ENCODE peak calls at places on chromosomes 6 and 20, in five cellular contexts. One of them, this sample, is unnamed.

GRCh38 chr6:122049341-122049740 is 350.1 kb upstream of the HSF2 start:
- DNase-seq in IMR-90: peak; percentile 38
- DNase-seq in ovary: peak; percentile 49
- DNase-seq in PC-9: no peak
- DNase-seq in fibroblast of lung: peak; percentile 42
- DNase-seq in this sample: no peak

GRCh38 chr20:46698788-46699187 is 9.5 kb upstream of the TP53RK start:
- DNase-seq in PC-9: peak; percentile 26
- DNase-seq in IMR-90: no peak
- DNase-seq in ovary: no peak
- DNase-seq in fibroblast of lung: no peak
- DNase-seq in this sample: no peak

GRCh38 chr6:26389349-26389799 is 6.5 kb downstream of the BTN2A2 start:
- DNase-seq in ovary: no peak
- DNase-seq in PC-9: no peak
- DNase-seq in IMR-90: no peak
- DNase-seq in fibroblast of lung: no peak
- DNase-seq in this sample: no peak

GRCh38 chr20:19859444-19859843 is 101.4 kb downstream of the RIN2 start:
- DNase-seq in fibroblast of lung: no peak
- DNase-seq in IMR-90: no peak
- DNase-seq in ovary: no peak
- DNase-seq in PC-9: no peak
- DNase-seq in this sample: no peak

GRCh38 chr20:59148713-59149493 is 14.7 kb upstream of the ZNF831 start:
- DNase-seq in IMR-90: no peak
- DNase-seq in ovary: no peak
- DNase-seq in PC-9: no peak
- DNase-seq in fibroblast of lung: no peak
- DNase-seq in this sample: no peak

GRCh38 chr6:53483423-53484353 is 61.2 kb downstream of the GCLC start:
- DNase-seq in IMR-90: no peak
- DNase-seq in PC-9: no peak
- DNase-seq in fibroblast of lung: peak; percentile 27
- DNase-seq in ovary: no peak
- DNase-seq in this sample: no peak

GRCh38 chr6:28224131-28225055 is 682 bp upstream of the ZSCAN9 start:
- DNase-seq in fibroblast of lung: no peak
- DNase-seq in IMR-90: no peak
- DNase-seq in ovary: no peak
- DNase-seq in PC-9: no peak
- DNase-seq in this sample: no peak

GRCh38 chr20:16393297-16393696 is 180.0 kb downstream of the KIF16B start:
- DNase-seq in ovary: no peak
- DNase-seq in PC-9: no peak
- DNase-seq in fibroblast of lung: no peak
- DNase-seq in IMR-90: no peak
- DNase-seq in this sample: no peak

GRCh38 chr6:161439093-161439492 is 165.2 kb upstream of the AGPAT4 start:
- DNase-seq in IMR-90: peak; percentile 90
- DNase-seq in ovary: peak; percentile 63
- DNase-seq in fibroblast of lung: peak; percentile 94
- DNase-seq in PC-9: no peak
- DNase-seq in this sample: no peak

GRCh38 chr20:10447028-10447427 is 11.9 kb downstream of the SLX4IP start:
- DNase-seq in ovary: no peak
- DNase-seq in IMR-90: peak; percentile 84
- DNase-seq in fibroblast of lung: peak; percentile 89
- DNase-seq in PC-9: peak; percentile 52
- DNase-seq in this sample: no peak

DNA sequence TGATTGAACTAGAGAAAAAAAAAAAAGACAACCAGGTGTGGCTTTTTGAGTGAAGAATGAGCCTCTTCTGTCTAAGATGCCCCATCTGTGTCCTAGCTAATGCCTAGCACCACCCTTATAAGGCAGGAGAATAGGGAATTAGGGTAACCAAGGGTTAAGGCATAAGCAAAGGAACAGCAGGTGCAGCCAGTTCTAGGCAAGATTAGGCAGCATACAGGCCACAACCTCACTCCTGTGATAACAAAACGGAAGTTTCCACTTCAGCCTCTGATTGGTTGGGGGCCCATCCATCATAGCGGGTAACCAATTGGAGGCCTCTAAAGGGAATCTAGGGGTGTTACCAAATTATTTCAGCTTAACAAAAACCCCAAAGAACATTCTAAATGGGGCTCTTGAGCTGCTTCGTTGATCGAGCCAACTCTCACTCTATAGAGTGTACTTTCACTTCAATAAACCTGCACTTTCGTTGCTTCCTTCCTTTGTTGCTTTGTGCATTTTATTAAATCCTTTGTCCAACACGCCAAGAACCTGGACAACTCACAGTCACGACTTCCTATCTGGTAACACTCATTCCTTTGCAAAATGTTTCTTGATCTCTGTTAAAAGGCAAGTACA is 61.9 kb upstream of the TAGAP start:
- DNase-seq in PC-9: no peak
- DNase-seq in fibroblast of lung: peak; percentile 48
- DNase-seq in IMR-90: peak; percentile 40
- DNase-seq in ovary: peak; percentile 66
- DNase-seq in this sample: no peak
- H3K4me1 ChIP-seq in PC-9: no peaks in the 10 kb centered on the region
- H3K4me1 ChIP-seq in fibroblast of lung: no peaks in the 10 kb centered on the region
- H3K4me1 ChIP-seq in IMR-90: no peaks in the 10 kb centered on the region
- H3K4me1 ChIP-seq in ovary: no peaks in the 10 kb centered on the region
- H3K4me1 ChIP-seq in this sample: peaks cover 30% of the 10 kb centered on the region

GRCh38 chr6:136763255-136763654 is 29.0 kb downstream of the MAP3K5 start:
- DNase-seq in PC-9: no peak
- DNase-seq in IMR-90: no peak
- DNase-seq in ovary: no peak
- DNase-seq in fibroblast of lung: no peak
- DNase-seq in this sample: no peak

GRCh38 chr6:136762022-136762975 is 30.0 kb downstream of the MAP3K5 start:
- DNase-seq in IMR-90: no peak
- DNase-seq in ovary: no peak
- DNase-seq in fibroblast of lung: no peak
- DNase-seq in PC-9: no peak
- DNase-seq in this sample: no peak

GRCh38 chr6:136763716-136764521 is 28.4 kb downstream of the MAP3K5 start:
- DNase-seq in ovary: no peak
- DNase-seq in IMR-90: no peak
- DNase-seq in PC-9: no peak
- DNase-seq in fibroblast of lung: no peak
- DNase-seq in this sample: no peak

GRCh38 chr6:136766274-136766673 is 26.0 kb downstream of the MAP3K5 start:
- DNase-seq in fibroblast of lung: no peak
- DNase-seq in IMR-90: no peak
- DNase-seq in PC-9: no peak
- DNase-seq in ovary: no peak
- DNase-seq in this sample: no peak

DNA sequence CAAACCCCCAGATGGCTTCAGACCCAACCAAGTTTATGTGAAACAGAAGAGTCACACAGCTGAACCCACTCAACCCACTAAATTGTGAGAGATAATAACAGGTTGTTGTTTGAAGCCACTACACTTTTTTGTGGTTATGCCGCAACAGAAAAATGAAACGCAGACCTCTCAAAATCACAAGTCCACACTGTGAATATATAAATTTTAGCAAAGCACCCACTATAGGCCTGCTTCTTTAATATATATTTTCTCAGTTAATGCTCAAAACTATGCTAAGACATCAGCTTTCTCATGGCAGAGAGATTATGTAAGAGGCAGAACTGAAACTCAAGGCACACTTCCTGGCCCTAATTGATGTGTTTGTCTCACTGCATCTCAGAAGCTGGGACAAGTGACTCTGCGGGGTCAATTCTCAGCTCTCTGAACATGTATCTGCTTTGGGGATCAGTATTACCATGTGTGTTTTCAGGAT is 27.7 kb downstream of the MAP3K5 start:
- DNase-seq in PC-9: no peak
- DNase-seq in ovary: no peak
- DNase-seq in fibroblast of lung: no peak
- DNase-seq in IMR-90: no peak
- DNase-seq in this sample: no peak
- H3K4me1 ChIP-seq in PC-9: peaks cover 14% of the 10 kb centered on the region
- H3K4me1 ChIP-seq in ovary: peaks cover 34% of the 10 kb centered on the region
- H3K4me1 ChIP-seq in fibroblast of lung: peaks cover 12% of the 10 kb centered on the region
- H3K4me1 ChIP-seq in IMR-90: peaks cover 21% of the 10 kb centered on the region
- H3K4me1 ChIP-seq in this sample: peaks cover 18% of the 10 kb centered on the region

GRCh38 chr6:13463327-13463717 is 24.1 kb downstream of the GFOD1 start:
- DNase-seq in ovary: no peak
- DNase-seq in IMR-90: no peak
- DNase-seq in PC-9: no peak
- DNase-seq in fibroblast of lung: peak; percentile 59
- DNase-seq in this sample: no peak

GRCh38 chr6:13463941-13464340 is 23.5 kb downstream of the GFOD1 start:
- DNase-seq in PC-9: no peak
- DNase-seq in IMR-90: no peak
- DNase-seq in ovary: no peak
- DNase-seq in fibroblast of lung: peak; percentile 62
- DNase-seq in this sample: no peak

GRCh38 chr6:13461805-13462204 is 25.6 kb downstream of the GFOD1 start:
- DNase-seq in PC-9: peak; percentile 77
- DNase-seq in fibroblast of lung: peak; percentile 53
- DNase-seq in IMR-90: no peak
- DNase-seq in ovary: no peak
- DNase-seq in this sample: no peak

GRCh38 chr6:13461352-13461751 is 26.0 kb downstream of the GFOD1 start:
- DNase-seq in ovary: no peak
- DNase-seq in IMR-90: no peak
- DNase-seq in fibroblast of lung: no peak
- DNase-seq in PC-9: no peak
- DNase-seq in this sample: no peak

GRCh38 chr6:13462380-13463326 is 24.7 kb downstream of the GFOD1 start:
- DNase-seq in PC-9: no peak
- DNase-seq in fibroblast of lung: peak; percentile 66
- DNase-seq in ovary: no peak
- DNase-seq in IMR-90: no peak
- DNase-seq in this sample: no peak
- H3K4me1 ChIP-seq in PC-9: peaks cover 18% of the 10 kb centered on the region
- H3K4me1 ChIP-seq in fibroblast of lung: peaks cover 38% of the 10 kb centered on the region
- H3K4me1 ChIP-seq in ovary: no peaks in the 10 kb centered on the region
- H3K4me1 ChIP-seq in IMR-90: peaks cover 18% of the 10 kb centered on the region
- H3K4me1 ChIP-seq in this sample: peaks cover 18% of the 10 kb centered on the region

GRCh38 chr20:36092424-36093024 is 62.0 kb upstream of the EPB41L1 start:
- DNase-seq in fibroblast of lung: no peak
- DNase-seq in ovary: peak; percentile 50
- DNase-seq in PC-9: no peak
- DNase-seq in IMR-90: no peak
- DNase-seq in this sample: no peak

GRCh38 chr20:36093804-36094145 is 60.8 kb upstream of the EPB41L1 start:
- DNase-seq in PC-9: no peak
- DNase-seq in IMR-90: no peak
- DNase-seq in fibroblast of lung: no peak
- DNase-seq in ovary: no peak
- DNase-seq in this sample: no peak

GRCh38 chr20:36091561-36092423 is 62.7 kb upstream of the EPB41L1 start:
- DNase-seq in IMR-90: no peak
- DNase-seq in PC-9: no peak
- DNase-seq in ovary: peak; percentile 39
- DNase-seq in fibroblast of lung: no peak
- DNase-seq in this sample: no peak

GRCh38 chr20:36094497-36094896 is 60.0 kb upstream of the EPB41L1 start:
- DNase-seq in fibroblast of lung: peak; percentile 26
- DNase-seq in IMR-90: no peak
- DNase-seq in ovary: no peak
- DNase-seq in PC-9: no peak
- DNase-seq in this sample: no peak

DNA sequence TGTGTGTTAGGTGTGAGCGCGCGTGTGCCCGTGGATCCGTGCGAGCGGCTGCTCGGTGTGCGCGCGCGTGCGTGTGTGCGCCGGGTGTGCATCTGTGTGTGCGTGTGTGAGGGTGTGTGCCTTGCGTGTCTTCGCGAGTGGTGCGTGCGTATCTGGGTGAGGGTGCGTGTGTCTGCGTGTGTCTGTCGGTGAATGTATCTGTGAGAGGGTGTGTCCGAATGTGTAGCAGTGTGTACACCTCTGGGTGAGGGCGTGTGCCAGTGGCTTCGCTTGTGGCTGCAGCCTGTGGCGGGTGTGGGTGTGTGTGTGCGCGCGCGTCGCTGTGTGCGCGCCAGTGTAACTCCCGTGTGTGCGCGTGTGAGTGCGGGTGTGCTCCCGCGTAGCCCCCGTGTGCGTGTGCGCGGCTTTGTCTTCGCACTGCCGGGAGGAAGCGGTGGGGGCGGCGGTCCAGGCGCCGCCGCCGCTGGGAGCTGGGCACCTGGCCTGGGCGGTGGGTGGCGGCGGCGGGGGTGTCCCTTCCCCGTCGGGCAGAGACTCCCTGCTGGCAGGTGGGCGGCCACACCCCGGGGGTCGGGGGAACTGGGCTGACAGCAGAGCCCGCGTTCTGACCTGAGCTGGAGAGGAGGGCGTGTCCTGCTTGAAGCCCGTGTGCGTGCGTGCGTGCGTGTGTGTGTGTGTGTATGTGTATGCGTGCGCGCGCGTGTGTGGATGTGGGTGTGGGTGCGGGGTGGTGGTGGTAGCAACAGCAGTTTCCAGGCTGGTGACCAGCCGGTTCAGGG is 61.3 kb upstream of the EPB41L1 start:
- DNase-seq in fibroblast of lung: peak; percentile 18
- DNase-seq in IMR-90: no peak
- DNase-seq in PC-9: no peak
- DNase-seq in ovary: peak; percentile 72
- DNase-seq in this sample: no peak
- H3K4me1 ChIP-seq in fibroblast of lung: peaks cover 7% of the 10 kb centered on the region
- H3K4me1 ChIP-seq in IMR-90: peaks cover 7% of the 10 kb centered on the region
- H3K4me1 ChIP-seq in PC-9: peaks cover 58% of the 10 kb centered on the region
- H3K4me1 ChIP-seq in ovary: peaks cover 5% of the 10 kb centered on the region
- H3K4me1 ChIP-seq in this sample: peaks cover 26% of the 10 kb centered on the region

GRCh38 chr20:48660788-48661187 is 167.0 kb downstream of the PREX1 start:
- DNase-seq in PC-9: no peak
- DNase-seq in fibroblast of lung: no peak
- DNase-seq in ovary: no peak
- DNase-seq in IMR-90: no peak
- DNase-seq in this sample: no peak
- H3K4me1 ChIP-seq in PC-9: no peaks in the 10 kb centered on the region
- H3K4me1 ChIP-seq in fibroblast of lung: no peaks in the 10 kb centered on the region
- H3K4me1 ChIP-seq in ovary: no peaks in the 10 kb centered on the region
- H3K4me1 ChIP-seq in IMR-90: peaks cover 2% of the 10 kb centered on the region
- H3K4me1 ChIP-seq in this sample: no peaks in the 10 kb centered on the region

GRCh38 chr6:117552618-117553017 is 49.7 kb downstream of the GOPC start:
- DNase-seq in IMR-90: peak; percentile 44
- DNase-seq in fibroblast of lung: no peak
- DNase-seq in PC-9: no peak
- DNase-seq in ovary: no peak
- DNase-seq in this sample: no peak
- H3K4me1 ChIP-seq in IMR-90: peaks cover 20% of the 10 kb centered on the region
- H3K4me1 ChIP-seq in fibroblast of lung: peaks cover 6% of the 10 kb centered on the region
- H3K4me1 ChIP-seq in PC-9: peaks cover 44% of the 10 kb centered on the region
- H3K4me1 ChIP-seq in ovary: peaks cover 2% of the 10 kb centered on the region
- H3K4me1 ChIP-seq in this sample: peaks cover 43% of the 10 kb centered on the region

This sample was measured in keratinocyte.